ENCODE peak calls at places on chromosomes 13 and 19, in nine cellular contexts. X is fibroblast of the aortic adventitia, C is cardiac muscle cell, I is B cell, P is Peyer's patch, O is BE2C, S is mammary epithelial cell, D is IMR-90, Y is GM20000. R is an unnamed sample.

GRCh38 chr19:30781047-30781446 is 408.9 kb downstream of the ZNF536 start:
- DNase-seq in X (no peak), C (no peak), I (no peak), P (no peak), O (no peak), S (no peak), D (no peak), Y (no peak), R (no peak)

GRCh38 chr13:29994911-29995601 is 144.6 kb upstream of the UBL3 start:
- DNase-seq in X (no peak), C (no peak), I (no peak), P (no peak), O (no peak), S (no peak), D (no peak), Y (no peak), R (no peak)

GRCh38 chr13:77114271-77114670 is 87.3 kb upstream of the FBXL3 start:
- DNase-seq in X (no peak), C (no peak), I (no peak), P (no peak), O (no peak), S (no peak), D (peak), Y (no peak), R (no peak)

GRCh38 chr13:94345374-94346195 is 133.9 kb downstream of the DCT start:
- DNase-seq in X (peak), C (peak), I (no peak), P (no peak), O (no peak), S (peak), D (peak), Y (no peak), R (no peak)

GRCh38 chr19:13887039-13887438 is 10.1 kb downstream of the NANOS3 start:
- DNase-seq in X (no peak), C (no peak), I (no peak), P (peak), O (no peak), S (peak), D (no peak), Y (no peak), R (peak)

GRCh38 chr19:17321655-17322489 is 12.5 kb downstream of the DDA1 start:
- DNase-seq in X (no peak), C (no peak), I (peak), P (no peak), O (no peak), S (no peak), D (no peak), Y (no peak), R (no peak)

GRCh38 chr13:111006508-111007031 is 91.7 kb upstream of the ANKRD10 start:
- DNase-seq in X (peak), C (peak), I (no peak), P (peak), O (no peak), S (no peak), D (peak), Y (no peak), R (no peak)

GRCh38 chr19:4044927-4045557 is 21.7 kb downstream of the ZBTB7A start:
- DNase-seq in X (no peak), C (no peak), I (no peak), P (no peak), O (no peak), S (no peak), D (no peak), Y (no peak), R (no peak)

GRCh38 chr13:32581177-32581786 is 5.0 kb upstream of the PDS5B start:
- DNase-seq in X (peak), C (peak), I (no peak), P (no peak), O (no peak), S (no peak), D (peak), Y (peak), R (no peak)

GRCh38 chr19:41936416-41936850 is 8.2 kb upstream of the ERFL start:
- DNase-seq in X (no peak), C (no peak), I (no peak), P (no peak), O (no peak), S (peak), D (no peak), Y (peak), R (peak)

GRCh38 chr13:45441633-45442032 is 23.1 kb upstream of the COG3 start:
- DNase-seq in X (peak), C (peak), I (no peak), P (no peak), O (no peak), S (peak), D (peak), Y (peak), R (peak)

GRCh38 chr19:54551293-54551692 is 22.3 kb upstream of the LILRA2 start:
- DNase-seq in X (no peak), C (no peak), I (no peak), P (no peak), O (no peak), S (no peak), D (no peak), Y (peak), R (peak)

GRCh38 chr13:93672996-93673395 is 446.4 kb downstream of the GPC6 start:
- DNase-seq in X (no peak), C (no peak), I (no peak), P (no peak), O (no peak), S (no peak), D (no peak), Y (no peak), R (no peak)

GRCh38 chr19:48965806-48966540 is 864 bp downstream of the FTL start:
- DNase-seq in X (peak), C (peak), I (peak), P (peak), O (peak), S (peak), D (peak), Y (peak), R (peak)

GRCh38 chr19:55553217-55554182 is 8.2 kb upstream of the SBK3 start:
- DNase-seq in X (no peak), C (no peak), I (no peak), P (no peak), O (no peak), S (peak), D (no peak), Y (no peak), R (no peak)

GRCh38 chr19:3357362-3357730 is 9.0 kb upstream of the NFIC start:
- DNase-seq in X (no peak), C (no peak), I (no peak), P (no peak), O (no peak), S (no peak), D (no peak), Y (no peak), R (peak)

GRCh38 chr19:14496849-14497346 is 971 bp upstream of the GIPC1 start:
- DNase-seq in X (no peak), C (no peak), I (no peak), P (no peak), O (no peak), S (no peak), D (no peak), Y (no peak), R (no peak)

GRCh38 chr19:55372316-55373081 is 2.2 kb upstream of the IL11 start:
- DNase-seq in X (peak), C (peak), I (no peak), P (no peak), O (no peak), S (no peak), D (peak), Y (no peak), R (peak)

GRCh38 chr19:39236527-39236926 is 8.3 kb downstream of the IFNL3 start:
- DNase-seq in X (no peak), C (no peak), I (no peak), P (peak), O (no peak), S (no peak), D (no peak), Y (no peak), R (peak)

GRCh38 chr13:63190742-63191141 is 1775.1 kb upstream of the PCDH20 start:
- DNase-seq in X (peak), C (peak), I (no peak), P (no peak), O (no peak), S (no peak), D (peak), Y (no peak), R (no peak)

GRCh38 chr13:36766295-36766694 is 52.7 kb upstream of the RFXAP start:
- DNase-seq in X (peak), C (peak), I (no peak), P (no peak), O (no peak), S (peak), D (peak), Y (no peak), R (no peak)

GRCh38 chr19:14560776-14561108 is 11.1 kb downstream of the NDUFB7 start:
- DNase-seq in X (no peak), C (no peak), I (no peak), P (no peak), O (no peak), S (no peak), D (no peak), Y (no peak), R (no peak)

GRCh38 chr13:87536899-87537298 is 134.3 kb upstream of the SLITRK5 start:
- DNase-seq in X (no peak), C (no peak), I (no peak), P (no peak), O (no peak), S (no peak), D (no peak), Y (no peak), R (no peak)

DNA sequence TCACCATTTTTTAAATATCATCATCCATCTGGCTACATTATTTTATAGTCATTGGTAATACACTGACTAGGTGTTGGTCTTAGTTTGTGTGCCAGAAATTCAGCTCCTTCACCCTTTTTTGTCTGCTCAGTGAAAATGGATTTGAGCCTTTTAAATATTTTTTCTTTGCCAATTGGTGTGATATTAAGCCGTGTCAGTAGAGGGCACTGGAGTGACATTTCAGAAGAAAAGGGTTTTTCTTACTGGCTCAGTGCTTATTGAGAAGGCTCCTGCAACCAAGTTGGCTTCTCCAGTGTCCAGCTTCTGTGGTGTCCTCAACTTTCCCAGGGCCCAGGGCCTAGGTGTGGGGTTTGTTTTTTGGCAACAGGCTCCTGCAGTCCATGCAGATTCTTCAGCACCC is 546.6 kb downstream of the DACH1 start:
- DNase-seq in X (no peak), C (peak), I (no peak), P (no peak), O (peak), S (peak), D (peak), Y (peak), R (peak)
- TF ChIP-seq CTCF in X (no peak), C (peak), I (no peak), P (no peak), O (peak), S (peak), D (peak), Y (peak), R (no peak)

GRCh38 chr19:28908941-28909340 is 304.0 kb downstream of the UQCRFS1 start:
- DNase-seq in X (no peak), C (no peak), I (no peak), P (no peak), O (no peak), S (no peak), D (no peak), Y (no peak), R (no peak)

GRCh38 chr19:28915737-28916460 is 297.1 kb downstream of the UQCRFS1 start:
- DNase-seq in X (no peak), C (no peak), I (no peak), P (no peak), O (no peak), S (no peak), D (no peak), Y (no peak), R (no peak)

GRCh38 chr19:28917661-28918060 is 295.3 kb downstream of the UQCRFS1 start:
- DNase-seq in X (no peak), C (no peak), I (no peak), P (no peak), O (no peak), S (no peak), D (no peak), Y (no peak), R (no peak)

GRCh38 chr19:28913626-28914025 is 299.3 kb downstream of the UQCRFS1 start:
- DNase-seq in X (no peak), C (no peak), I (no peak), P (no peak), O (no peak), S (no peak), D (no peak), Y (no peak), R (no peak)

DNA sequence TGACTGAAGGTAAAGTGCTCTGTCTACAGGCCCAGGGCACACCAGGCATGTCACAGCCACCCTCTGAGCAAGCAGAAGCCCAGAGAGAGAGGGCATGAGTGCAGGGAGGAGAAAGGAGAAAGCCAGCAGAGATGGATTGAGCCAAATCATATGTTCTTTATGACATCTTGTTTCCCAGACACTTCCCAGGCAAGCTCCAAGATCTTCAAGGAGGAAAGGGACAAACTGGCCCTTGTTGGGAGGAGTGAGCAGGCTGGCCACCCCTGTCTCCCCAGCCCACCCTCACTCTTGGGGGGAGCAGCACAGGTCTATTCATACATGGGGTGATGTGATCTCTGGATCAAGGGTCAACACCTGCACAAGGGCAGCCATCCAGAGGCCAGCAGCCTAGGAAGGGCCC is 298.8 kb downstream of the UQCRFS1 start:
- DNase-seq in X (no peak), C (no peak), I (no peak), P (no peak), O (no peak), S (no peak), D (no peak), Y (no peak), R (no peak)
- TF ChIP-seq CTCF in X (no peak), C (no peak), I (no peak), P (no peak), O (no peak), S (no peak), D (no peak), Y (no peak), R (no peak)

GRCh38 chr19:1241417-1242095 is at the start of gene ATP5F1D:
- DNase-seq in X (peak), C (peak), I (peak), P (peak), O (peak), S (peak), D (peak), Y (peak), R (peak)
- TF ChIP-seq CTCF in X (no peak), C (no peak), I (no peak), P (no peak), O (no peak), S (no peak), D (no peak), Y (no peak), R (no peak)

GRCh38 chr19:40332669-40333068 is 15.5 kb downstream of the C19orf47 start:
- DNase-seq in X (no peak), C (no peak), I (no peak), P (no peak), O (no peak), S (no peak), D (no peak), Y (no peak), R (no peak)

GRCh38 chr19:40337107-40337506 is 11.1 kb downstream of the C19orf47 start:
- DNase-seq in X (no peak), C (no peak), I (no peak), P (no peak), O (no peak), S (no peak), D (no peak), Y (no peak), R (no peak)

GRCh38 chr19:40335855-40336700 is 12.1 kb downstream of the C19orf47 start:
- DNase-seq in X (no peak), C (no peak), I (no peak), P (no peak), O (no peak), S (no peak), D (no peak), Y (no peak), R (no peak)

GRCh38 chr19:40337594-40337993 is 10.6 kb downstream of the C19orf47 start:
- DNase-seq in X (no peak), C (no peak), I (no peak), P (no peak), O (no peak), S (no peak), D (no peak), Y (no peak), R (no peak)

DNA sequence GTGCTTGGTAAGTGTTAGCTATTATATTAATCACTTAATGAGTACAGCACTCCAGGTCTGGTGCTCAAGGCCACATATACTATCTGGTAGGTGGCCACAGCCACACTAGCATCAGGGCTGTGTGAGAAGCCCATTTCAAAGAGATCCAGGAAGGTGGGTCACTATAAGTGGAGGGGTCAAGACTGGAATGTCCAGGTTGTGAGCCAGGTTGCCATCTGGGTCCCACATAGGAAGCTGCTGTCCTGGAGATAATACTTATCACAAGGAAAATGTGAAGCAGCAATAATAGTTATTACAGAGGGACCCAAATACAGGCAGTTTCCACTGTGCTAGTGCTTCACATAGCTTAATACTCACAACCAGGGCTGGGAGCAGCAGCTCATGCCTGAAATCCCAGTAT is 13.1 kb downstream of the C19orf47 start:
- DNase-seq in X (no peak), C (no peak), I (no peak), P (no peak), O (no peak), S (no peak), D (no peak), Y (no peak), R (no peak)
- TF ChIP-seq CTCF in X (no peak), C (no peak), I (no peak), P (no peak), O (no peak), S (no peak), D (no peak), Y (no peak), R (no peak)

GRCh38 chr19:6413291-6413690 is 11.3 kb downstream of the KHSRP start:
- DNase-seq in X (no peak), C (no peak), I (peak), P (no peak), O (no peak), S (no peak), D (no peak), Y (no peak), R (no peak)

GRCh38 chr19:6414793-6415591 is 9.6 kb downstream of the KHSRP start:
- DNase-seq in X (no peak), C (no peak), I (no peak), P (no peak), O (no peak), S (no peak), D (no peak), Y (peak), R (no peak)

GRCh38 chr19:6415592-6416190 is 8.9 kb downstream of the KHSRP start:
- DNase-seq in X (no peak), C (no peak), I (no peak), P (no peak), O (no peak), S (no peak), D (no peak), Y (no peak), R (no peak)

GRCh38 chr19:6412111-6412999 is 12.3 kb downstream of the KHSRP start:
- DNase-seq in X (no peak), C (peak), I (peak), P (peak), O (peak), S (no peak), D (no peak), Y (peak), R (peak)

DNA sequence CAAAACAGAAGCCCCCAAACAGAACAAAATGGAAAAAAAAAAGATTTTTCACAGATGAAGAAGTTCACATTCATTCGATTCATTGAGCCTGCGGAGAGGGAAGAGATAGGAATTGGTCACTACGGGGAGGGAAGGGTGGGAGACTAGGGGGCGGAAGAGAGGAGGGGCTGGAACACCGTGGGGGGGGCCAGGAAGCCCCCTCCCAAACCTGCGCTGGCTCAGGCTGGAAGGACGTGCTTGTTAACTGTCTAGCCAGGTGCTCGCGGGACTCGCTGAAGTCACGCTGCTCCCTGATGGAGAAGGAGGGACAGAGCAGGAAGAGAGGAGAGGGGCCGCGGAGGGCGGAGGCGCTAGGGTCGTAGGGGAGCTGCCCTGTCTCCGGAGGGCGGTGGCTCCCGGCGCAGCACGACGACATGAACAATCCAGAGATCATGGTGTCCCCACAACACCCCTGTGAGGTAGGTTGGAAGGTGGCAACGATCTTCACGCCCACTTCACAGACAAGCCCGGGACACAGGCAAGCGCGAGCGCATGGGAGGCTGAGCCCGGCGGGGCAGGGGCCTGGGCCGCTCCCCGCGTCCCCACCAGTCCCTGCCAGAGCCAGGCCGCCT is 10.5 kb downstream of the KHSRP start:
- DNase-seq in X (no peak), C (no peak), I (peak), P (no peak), O (no peak), S (no peak), D (no peak), Y (peak), R (no peak)
- TF ChIP-seq CTCF in X (no peak), C (no peak), I (no peak), P (no peak), O (no peak), S (no peak), D (no peak), Y (no peak), R (no peak)

GRCh38 chr13:67651908-67652307 is 421.8 kb upstream of the PCDH9 start:
- DNase-seq in X (no peak), C (no peak), I (no peak), P (no peak), O (no peak), S (no peak), D (no peak), Y (no peak), R (no peak)
- TF ChIP-seq CTCF in X (no peak), C (no peak), I (no peak), P (no peak), O (peak), S (no peak), D (no peak), Y (no peak), R (no peak)

GRCh38 chr13:113152894-113153809 is 5.3 kb upstream of the PROZ start:
- DNase-seq in X (no peak), C (peak), I (peak), P (peak), O (no peak), S (no peak), D (no peak), Y (peak), R (peak)

GRCh38 chr13:113153810-113154748 is 4.4 kb upstream of the PROZ start:
- DNase-seq in X (peak), C (peak), I (peak), P (peak), O (peak), S (peak), D (peak), Y (peak), R (peak)

GRCh38 chr13:113155982-113156655 is 2.3 kb upstream of the PROZ start:
- DNase-seq in X (no peak), C (no peak), I (no peak), P (no peak), O (no peak), S (no peak), D (no peak), Y (no peak), R (no peak)

GRCh38 chr13:113157206-113157928 is 1.1 kb upstream of the PROZ start:
- DNase-seq in X (peak), C (no peak), I (no peak), P (no peak), O (peak), S (no peak), D (no peak), Y (no peak), R (no peak)

DNA sequence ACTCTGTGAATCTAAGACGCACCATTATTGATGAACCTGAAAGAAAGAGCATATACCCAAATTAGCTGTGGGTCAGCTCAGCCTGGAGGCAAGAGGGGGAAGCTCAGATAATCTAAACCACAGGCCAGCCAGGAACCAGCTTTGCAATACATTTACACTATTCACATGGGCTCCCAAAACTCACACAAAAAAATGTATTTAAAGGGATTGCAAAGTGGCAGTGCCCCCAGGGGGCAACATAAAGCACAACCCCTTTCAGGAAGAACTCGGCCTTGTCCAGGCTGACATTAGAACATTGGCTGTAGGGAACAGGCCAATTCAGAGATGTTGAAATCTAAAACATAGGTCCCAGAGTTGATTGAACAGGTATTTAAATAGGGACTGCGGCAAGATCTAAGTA is 3.2 kb upstream of the PROZ start:
- DNase-seq in X (no peak), C (no peak), I (no peak), P (no peak), O (no peak), S (no peak), D (no peak), Y (no peak), R (no peak)
- TF ChIP-seq CTCF in X (no peak), C (no peak), I (no peak), P (no peak), O (no peak), S (no peak), D (no peak), Y (no peak), R (no peak)